ENCODE peak calls at places on chromosomes 5 and 9, in five cellular contexts. M is endodermal cell, Z is GM23248, Y is cardiac muscle cell, T is pancreas. I is an unnamed sample.

GRCh38 chr9:91771027-91771426 is 179.0 kb downstream of the ROR2 start:
- DNase-seq in M (peak; percentile 74), Z (peak; percentile 97), Y (peak; percentile 56), T (no peak), I (no peak)

GRCh38 chr5:99879791-99880511 is 655.2 kb upstream of the FAM174A start:
- DNase-seq in M (no peak), Z (no peak), Y (no peak), T (no peak), I (peak; percentile 21)

GRCh38 chr9:114141553-114142548 is 13.5 kb upstream of the COL27A1 start:
- DNase-seq in M (no peak), Z (peak; percentile 38), Y (no peak), T (no peak), I (no peak)

GRCh38 chr5:16615737-16616535 is 861 bp downstream of the RETREG1 start:
- DNase-seq in M (peak; percentile 60), Z (no peak), Y (no peak), T (no peak), I (peak; percentile 75)

GRCh38 chr9:95091971-95092320 is 225.6 kb downstream of the FANCC start:
- DNase-seq in M (no peak), Z (peak; percentile 57), Y (peak; percentile 41), T (no peak), I (no peak)

GRCh38 chr5:151110122-151110681 is 29.4 kb upstream of the TNIP1 start:
- DNase-seq in M (no peak), Z (no peak), Y (no peak), T (no peak), I (peak; percentile 67)

GRCh38 chr9:3419892-3420291 is 105.9 kb downstream of the RFX3 start:
- DNase-seq in M (no peak), Z (no peak), Y (peak; percentile 84), T (no peak), I (no peak)

GRCh38 chr5:17831279-17831678 is 197.0 kb downstream of the TAF11L14 start:
- DNase-seq in M (no peak), Z (no peak), Y (peak; percentile 39), T (no peak), I (no peak)

GRCh38 chr5:98339141-98339848 is 434.2 kb upstream of the RGMB start:
- DNase-seq in M (no peak), Z (no peak), Y (no peak), T (no peak), I (peak; percentile 63)

GRCh38 chr9:137945581-137945980 is 68.0 kb downstream of the CACNA1B start:
- DNase-seq in M (no peak), Z (no peak), Y (no peak), T (no peak), I (no peak)

GRCh38 chr5:470961-471749 is 28.2 kb downstream of the EXOC3 start:
- DNase-seq in M (peak; percentile 47), Z (no peak), Y (no peak), T (peak; percentile 28), I (peak; percentile 81)

GRCh38 chr9:36948051-36948450 is 86.0 kb downstream of the PAX5 start:
- DNase-seq in M (peak; percentile 41), Z (no peak), Y (no peak), T (no peak), I (no peak)

GRCh38 chr9:27532046-27532445 is 2.4 kb upstream of the MOB3B start:
- DNase-seq in M (no peak), Z (no peak), Y (no peak), T (no peak), I (no peak)

GRCh38 chr5:127856310-127856709 is 153.1 kb downstream of the CCDC192 start:
- DNase-seq in M (no peak), Z (no peak), Y (no peak), T (no peak), I (no peak)

GRCh38 chr9:581673-582497 is 259.6 kb upstream of the DMRT1 start:
- DNase-seq in M (peak; percentile 83), Z (no peak), Y (peak; percentile 16), T (peak; percentile 55), I (no peak)

GRCh38 chr5:68661237-68661636 is 432.6 kb upstream of the SLC30A5 start:
- DNase-seq in M (peak; percentile 82), Z (peak; percentile 57), Y (no peak), T (no peak), I (no peak)

GRCh38 chr5:43041669-43042175 is 1.6 kb upstream of the ANXA2R start:
- DNase-seq in M (no peak), Z (peak; percentile 90), Y (peak; percentile 72), T (no peak), I (no peak)

GRCh38 chr9:76697554-76697953 is 66.7 kb upstream of the PCA3 start:
- DNase-seq in M (no peak), Z (no peak), Y (no peak), T (no peak), I (no peak)

GRCh38 chr9:136676297-136676794 is 10.9 kb downstream of the AGPAT2 start:
- DNase-seq in M (no peak), Z (no peak), Y (no peak), T (no peak), I (no peak)

GRCh38 chr9:121013911-121014310 is 36.2 kb downstream of the C5 start:
- DNase-seq in M (no peak), Z (no peak), Y (no peak), T (no peak), I (no peak)

GRCh38 chr5:122163151-122164069 is 34.1 kb downstream of the ZNF474 start:
- DNase-seq in M (no peak), Z (peak; percentile 97), Y (no peak), T (no peak), I (no peak)

GRCh38 chr9:92715488-92716231 is 45.7 kb upstream of the IPPK start:
- DNase-seq in M (no peak), Z (peak; percentile 36), Y (peak; percentile 73), T (no peak), I (peak; percentile 78)

GRCh38 chr9:19154135-19154612 is 26.9 kb upstream of the PLIN2 start:
- DNase-seq in M (no peak), Z (peak; percentile 85), Y (no peak), T (no peak), I (no peak)

GRCh38 chr5:67063791-67064190 is 132.8 kb downstream of the CD180 start:
- DNase-seq in M (no peak), Z (peak; percentile 4), Y (no peak), T (no peak), I (no peak)

GRCh38 chr5:169584998-169585451 is 1.5 kb downstream of the SPDL1 start:
- DNase-seq in M (no peak), Z (peak; percentile 29), Y (no peak), T (no peak), I (no peak)

GRCh38 chr9:125558453-125559084 is 148.4 kb downstream of the MAPKAP1 start:
- DNase-seq in M (peak; percentile 84), Z (peak; percentile 86), Y (peak; percentile 80), T (no peak), I (no peak)

GRCh38 chr5:132506094-132506692 is 15.6 kb upstream of the IRF1 start:
- DNase-seq in M (no peak), Z (peak; percentile 95), Y (peak; percentile 51), T (no peak), I (no peak)

GRCh38 chr9:134317431-134318414 is 8.5 kb upstream of the RXRA start:
- DNase-seq in M (no peak), Z (peak; percentile 81), Y (peak; percentile 44), T (peak; percentile 19), I (peak; percentile 62)

DNA sequence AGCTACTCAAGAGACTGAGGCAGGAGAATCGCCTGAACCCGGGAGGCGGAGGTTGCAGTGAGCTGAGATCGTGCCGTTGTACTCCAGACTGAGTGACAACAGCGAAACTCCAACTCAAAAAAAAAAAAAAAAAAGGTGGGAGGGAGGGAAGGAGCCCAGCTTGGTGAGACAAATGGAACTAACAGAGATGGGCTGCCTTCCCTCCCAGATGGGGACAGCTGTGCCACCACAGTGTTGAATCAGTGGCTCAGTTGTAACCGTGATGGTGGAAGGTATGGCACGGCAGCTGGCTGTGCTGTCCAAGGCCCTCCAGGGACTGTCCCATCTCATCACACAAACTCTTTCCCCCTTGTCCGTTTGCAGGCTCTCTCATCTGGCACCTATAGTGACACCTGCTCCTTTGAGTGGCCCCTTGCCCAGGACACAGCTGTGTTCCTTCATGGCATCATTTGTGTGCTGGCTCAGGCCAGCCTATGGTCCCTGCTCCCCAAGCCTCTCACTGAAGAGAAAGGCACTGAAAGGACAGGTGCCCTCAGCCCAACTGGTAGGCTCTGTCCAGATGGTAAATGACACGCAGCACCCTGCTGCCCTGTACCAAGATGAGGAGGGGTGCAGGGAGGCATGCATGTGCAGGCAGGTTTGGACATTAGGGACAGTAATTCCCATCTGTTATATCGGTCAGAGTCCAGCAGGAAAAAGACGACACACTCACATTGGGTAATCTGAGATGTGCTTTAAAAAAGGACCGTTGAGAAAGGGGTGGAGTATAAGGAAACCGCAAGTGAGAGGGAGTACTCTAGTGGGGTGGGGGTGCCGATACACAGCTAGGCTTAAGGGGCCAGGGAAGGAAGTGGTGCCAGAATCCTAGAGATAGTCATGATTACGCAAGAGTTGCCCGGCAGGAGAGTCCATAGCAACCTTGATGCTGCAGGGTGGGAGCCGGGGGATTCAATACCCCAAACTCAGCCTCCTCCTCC is 4.3 kb downstream of the SMIM33 start:
- DNase-seq in M (no peak), Z (peak; percentile 56), Y (no peak), T (no peak), I (no peak)
- H3K27ac ChIP-seq in M (no peak overlapping the region), Z (no peak overlapping the region), Y (peak overlapping the region; percentile 43), T (no peak overlapping the region), I (peak overlapping the region; percentile 69)

GRCh38 chr5:139799359-139799758 is 3.8 kb downstream of the PSD2 start:
- DNase-seq in M (no peak), Z (no peak), Y (no peak), T (no peak), I (no peak)
- H3K4me3 ChIP-seq in M (no peak overlapping the region), Z (no peak overlapping the region), Y (no peak overlapping the region), T (no peak overlapping the region), I (no peak overlapping the region)

DNA sequence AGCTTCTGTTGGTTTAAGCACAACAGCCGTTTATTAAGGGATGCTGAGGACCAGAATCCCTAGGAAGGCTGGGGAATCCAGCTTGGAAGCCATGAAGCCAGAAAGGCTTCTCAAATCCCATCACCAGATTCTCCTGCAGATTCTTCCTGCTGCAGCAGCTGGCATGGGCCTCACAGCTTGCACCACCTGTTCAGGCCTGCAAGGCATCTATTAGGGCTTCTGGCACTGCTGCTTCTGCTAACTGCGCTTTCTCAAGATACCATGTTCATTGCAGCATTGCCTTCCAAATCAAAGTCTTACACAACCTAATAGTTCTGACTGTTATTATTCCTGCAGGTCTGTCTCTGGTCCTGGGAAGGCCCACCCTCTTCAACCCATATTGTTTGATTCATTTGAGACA is 51.2 kb upstream of the ZNF366 start:
- DNase-seq in M (peak; percentile 49), Z (no peak), Y (no peak), T (no peak), I (no peak)
- H3K27ac ChIP-seq in M (no peak overlapping the region), Z (no peak overlapping the region), Y (peak overlapping the region; percentile 78), T (no peak overlapping the region), I (peak overlapping the region; percentile 85)

DNA sequence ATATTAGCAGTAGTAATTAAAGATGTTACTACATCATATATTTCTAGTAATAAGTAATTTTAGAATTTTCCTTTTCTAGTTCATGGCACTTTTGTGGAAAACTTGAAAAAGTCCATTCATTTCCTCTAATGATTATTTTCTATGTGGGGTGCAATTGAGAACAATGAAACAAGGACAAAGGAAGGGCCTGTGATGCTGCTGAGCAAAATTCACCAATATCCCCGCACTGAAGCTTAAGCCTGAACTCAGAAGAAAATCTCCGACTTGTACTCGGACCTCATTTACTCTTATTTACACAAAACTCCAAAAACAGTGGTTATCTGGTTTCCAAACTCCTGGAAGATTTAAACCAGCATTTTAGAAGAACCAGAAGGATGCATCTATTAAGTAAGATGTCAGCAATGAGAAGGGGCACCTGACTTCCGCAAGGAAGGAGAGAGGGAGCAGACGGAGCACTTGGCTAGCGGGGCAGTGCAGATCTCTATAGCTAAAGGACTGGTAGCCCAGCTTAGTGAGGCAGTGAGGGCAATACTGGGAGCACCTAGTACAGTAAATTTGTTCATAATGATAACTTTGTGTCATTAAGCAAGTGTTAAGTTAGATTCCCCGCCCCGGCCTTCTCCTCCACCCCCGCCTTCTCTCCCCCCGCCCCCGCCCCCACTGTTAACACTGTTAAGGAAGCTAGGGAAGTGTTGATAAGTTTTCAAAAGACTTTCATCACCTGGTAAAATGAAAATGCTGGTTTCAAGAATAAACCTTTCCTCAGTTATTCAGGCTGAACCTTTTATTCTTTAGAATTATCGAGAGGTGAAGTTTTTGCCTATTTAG is 123.3 kb downstream of the ZSWIM6 start:
- DNase-seq in M (peak; percentile 67), Z (no peak), Y (peak; percentile 23), T (no peak), I (no peak)
- H3K4me3 ChIP-seq in M (no peak overlapping the region), Z (no peak overlapping the region), Y (no peak overlapping the region), T (no peak overlapping the region), I (no peak overlapping the region)